ENCODE peak calls at places on chromosomes 11 and 22, in seven cellular contexts. G, V, R, H, U, E and N are unnamed samples.

GRCh38 chr22:22944268-22944985 is 56.8 kb downstream of the IGLL5 start:
- DNase-seq in E (peak), G (no peak), U (no peak), V (no peak), R (peak), H (no peak), N (no peak)

GRCh38 chr11:125070699-125071254 is 7.7 kb downstream of the SLC37A2 start:
- DNase-seq in H (no peak), U (no peak), V (no peak), E (peak), R (peak), G (peak), N (no peak)

GRCh38 chr11:61747389-61748285 is 4.8 kb upstream of the MYRF start:
- DNase-seq in R (peak), U (peak), G (peak), H (peak), V (peak), E (peak), N (peak)

GRCh38 chr22:49008682-49009235 is 818.9 kb downstream of the BRD1 start:
- DNase-seq in E (no peak), V (no peak), R (no peak), U (no peak), H (no peak), G (no peak), N (no peak)

GRCh38 chr11:107697291-107697690 is 14.6 kb downstream of the SLN start:
- DNase-seq in H (no peak), U (no peak), R (no peak), G (no peak), E (no peak), V (no peak), N (no peak)

GRCh38 chr11:44784784-44785183 is 58.0 kb downstream of the TSPAN18 start:
- DNase-seq in H (no peak), R (no peak), G (no peak), U (no peak), E (no peak), V (no peak), N (no peak)

GRCh38 chr11:102849319-102849718 is 5.9 kb upstream of the MMP3 start:
- DNase-seq in U (no peak), V (no peak), E (no peak), R (no peak), H (no peak), G (peak), N (no peak)

GRCh38 chr11:69066122-69067112 is 17.7 kb downstream of the TPCN2 start:
- DNase-seq in G (no peak), E (no peak), R (no peak), U (no peak), H (no peak), V (no peak), N (no peak)

GRCh38 chr11:27718346-27718852 is 18.1 kb upstream of the BDNF start:
- DNase-seq in V (peak), H (peak), G (peak), E (no peak), R (no peak), U (no peak), N (peak)